ENCODE peak calls at places on chromosomes 4 and X, in five cellular contexts. One of them, this sample, is unnamed. For H3K4me1, the result is how much of the 10 kb centered on the place peaks cover.

GRCh38 chr4:82785248-82786003 is 13.2 kb downstream of the SCD5 start:
- DNase-seq in kidney: no peak
- DNase-seq in Karpas-422: peak
- DNase-seq in fibroblast of lung: peak
- DNase-seq in right lobe of liver: no peak
- DNase-seq in this sample: no peak

GRCh38 chr4:70958681-70959080 is 34.8 kb upstream of the DCK start:
- DNase-seq in kidney: no peak
- DNase-seq in Karpas-422: no peak
- DNase-seq in fibroblast of lung: peak
- DNase-seq in right lobe of liver: no peak
- DNase-seq in this sample: no peak

GRCh38 chrX:151983186-151983585 is 8.7 kb upstream of the GABRE start:
- DNase-seq in kidney: no peak
- DNase-seq in Karpas-422: no peak
- DNase-seq in fibroblast of lung: no peak
- DNase-seq in right lobe of liver: no peak
- DNase-seq in this sample: no peak

GRCh38 chr4:102263024-102263787 is 82.1 kb downstream of the SLC39A8 start:
- DNase-seq in kidney: no peak
- DNase-seq in Karpas-422: peak
- DNase-seq in fibroblast of lung: peak
- DNase-seq in right lobe of liver: no peak
- DNase-seq in this sample: no peak

GRCh38 chr4:147017081-147017480 is 71.4 kb upstream of the TTC29 start:
- DNase-seq in kidney: no peak
- DNase-seq in Karpas-422: no peak
- DNase-seq in fibroblast of lung: peak
- DNase-seq in right lobe of liver: no peak
- DNase-seq in this sample: no peak

GRCh38 chrX:64975989-64976672 is at the start of gene ZC4H2:
- DNase-seq in kidney: peak
- DNase-seq in Karpas-422: peak
- DNase-seq in fibroblast of lung: peak
- DNase-seq in right lobe of liver: peak
- DNase-seq in this sample: peak

GRCh38 chr4:121950680-121951569 is 935 bp downstream of the TRPC3 start:
- DNase-seq in kidney: peak
- DNase-seq in Karpas-422: no peak
- DNase-seq in fibroblast of lung: peak
- DNase-seq in right lobe of liver: peak
- DNase-seq in this sample: peak

GRCh38 chr4:106444557-106444956 is 76.0 kb upstream of the GIMD1 start:
- DNase-seq in kidney: no peak
- DNase-seq in Karpas-422: no peak
- DNase-seq in fibroblast of lung: no peak
- DNase-seq in right lobe of liver: no peak
- DNase-seq in this sample: no peak

GRCh38 chr4:166594326-166594946 is 639.9 kb downstream of the SPOCK3 start:
- DNase-seq in kidney: no peak
- DNase-seq in Karpas-422: peak
- DNase-seq in fibroblast of lung: peak
- DNase-seq in right lobe of liver: no peak
- DNase-seq in this sample: peak

GRCh38 chr4:99950913-99951254 is 809 bp upstream of the H2AZ1 start:
- DNase-seq in kidney: no peak
- DNase-seq in Karpas-422: no peak
- DNase-seq in fibroblast of lung: no peak
- DNase-seq in right lobe of liver: no peak
- DNase-seq in this sample: no peak

GRCh38 chr4:45078201-45078600 is 351.8 kb upstream of the GNPDA2 start:
- DNase-seq in kidney: no peak
- DNase-seq in Karpas-422: no peak
- DNase-seq in fibroblast of lung: no peak
- DNase-seq in right lobe of liver: no peak
- DNase-seq in this sample: no peak

GRCh38 chrX:69523314-69523713 is 19.2 kb downstream of the NALF2 start:
- DNase-seq in kidney: no peak
- DNase-seq in Karpas-422: no peak
- DNase-seq in fibroblast of lung: no peak
- DNase-seq in right lobe of liver: no peak
- DNase-seq in this sample: no peak

GRCh38 chr4:126627255-126627654 is 1005.5 kb upstream of the INTU start:
- DNase-seq in kidney: no peak
- DNase-seq in Karpas-422: no peak
- DNase-seq in fibroblast of lung: peak
- DNase-seq in right lobe of liver: no peak
- DNase-seq in this sample: no peak

GRCh38 chr4:5114911-5115310 is 63.6 kb downstream of the STK32B start:
- DNase-seq in kidney: no peak
- DNase-seq in Karpas-422: no peak
- DNase-seq in fibroblast of lung: no peak
- DNase-seq in right lobe of liver: no peak
- DNase-seq in this sample: no peak

GRCh38 chr4:25233194-25233593 is 639 bp upstream of the PI4K2B start:
- DNase-seq in kidney: no peak
- DNase-seq in Karpas-422: no peak
- DNase-seq in fibroblast of lung: no peak
- DNase-seq in right lobe of liver: no peak
- DNase-seq in this sample: no peak

GRCh38 chr4:185210102-185210981 is 944 bp downstream of the SNX25 start:
- DNase-seq in kidney: peak
- DNase-seq in Karpas-422: peak
- DNase-seq in fibroblast of lung: peak
- DNase-seq in right lobe of liver: peak
- DNase-seq in this sample: peak

GRCh38 chr4:83285022-83285387 is 407 bp upstream of the COQ2 start:
- DNase-seq in kidney: no peak
- DNase-seq in Karpas-422: no peak
- DNase-seq in fibroblast of lung: peak
- DNase-seq in right lobe of liver: no peak
- DNase-seq in this sample: no peak

GRCh38 chr4:149825336-149825735 is 9.7 kb upstream of the IQCM start:
- DNase-seq in kidney: no peak
- DNase-seq in Karpas-422: no peak
- DNase-seq in fibroblast of lung: no peak
- DNase-seq in right lobe of liver: no peak
- DNase-seq in this sample: no peak

GRCh38 chr4:5256416-5256815 is 205.1 kb downstream of the STK32B start:
- DNase-seq in kidney: no peak
- DNase-seq in Karpas-422: no peak
- DNase-seq in fibroblast of lung: no peak
- DNase-seq in right lobe of liver: no peak
- DNase-seq in this sample: no peak

GRCh38 chrX:125436855-125437254 is 117.2 kb downstream of the TEX13C start:
- DNase-seq in kidney: no peak
- DNase-seq in Karpas-422: peak
- DNase-seq in fibroblast of lung: no peak
- DNase-seq in right lobe of liver: no peak
- DNase-seq in this sample: no peak

GRCh38 chr4:73417973-73418372 is 13.9 kb downstream of the ALB start:
- DNase-seq in kidney: no peak
- DNase-seq in Karpas-422: no peak
- DNase-seq in fibroblast of lung: peak
- DNase-seq in right lobe of liver: no peak
- DNase-seq in this sample: no peak

GRCh38 chr4:36618102-36618501 is 336.7 kb downstream of the DTHD1 start:
- DNase-seq in kidney: no peak
- DNase-seq in Karpas-422: no peak
- DNase-seq in fibroblast of lung: no peak
- DNase-seq in right lobe of liver: no peak
- DNase-seq in this sample: no peak

GRCh38 chrX:78313526-78313925 is 13.9 kb downstream of the CYSLTR1 start:
- DNase-seq in kidney: no peak
- DNase-seq in Karpas-422: no peak
- DNase-seq in fibroblast of lung: no peak
- DNase-seq in right lobe of liver: no peak
- DNase-seq in this sample: no peak

GRCh38 chr4:90950385-90950841 is 823.2 kb downstream of the CCSER1 start:
- DNase-seq in kidney: no peak
- DNase-seq in Karpas-422: no peak
- DNase-seq in fibroblast of lung: peak
- DNase-seq in right lobe of liver: no peak
- DNase-seq in this sample: no peak

GRCh38 chr4:52983563-52984303 is 121.6 kb downstream of the RASL11B start:
- DNase-seq in kidney: no peak
- DNase-seq in Karpas-422: peak
- DNase-seq in fibroblast of lung: peak
- DNase-seq in right lobe of liver: no peak
- DNase-seq in this sample: no peak

GRCh38 chr4:98528882-98529281 is 129.5 kb downstream of the TSPAN5 start:
- DNase-seq in kidney: no peak
- DNase-seq in Karpas-422: no peak
- DNase-seq in fibroblast of lung: no peak
- DNase-seq in right lobe of liver: no peak
- DNase-seq in this sample: no peak

GRCh38 chr4:99457270-99457669 is 22.1 kb upstream of the ADH7 start:
- DNase-seq in kidney: no peak
- DNase-seq in Karpas-422: peak
- DNase-seq in fibroblast of lung: peak
- DNase-seq in right lobe of liver: no peak
- DNase-seq in this sample: no peak

GRCh38 chr4:16155503-16156169 is 70.6 kb downstream of the TAPT1 start:
- DNase-seq in kidney: no peak
- DNase-seq in Karpas-422: no peak
- DNase-seq in fibroblast of lung: no peak
- DNase-seq in right lobe of liver: no peak
- DNase-seq in this sample: no peak

GRCh38 chr4:141473952-141474351 is 162.4 kb upstream of the IL15 start:
- DNase-seq in kidney: no peak
- DNase-seq in Karpas-422: no peak
- DNase-seq in fibroblast of lung: peak
- DNase-seq in right lobe of liver: no peak
- DNase-seq in this sample: no peak

GRCh38 chr4:66073961-66074360 is 403.7 kb upstream of the EPHA5 start:
- DNase-seq in kidney: no peak
- DNase-seq in Karpas-422: no peak
- DNase-seq in fibroblast of lung: no peak
- DNase-seq in right lobe of liver: no peak
- DNase-seq in this sample: no peak

DNA sequence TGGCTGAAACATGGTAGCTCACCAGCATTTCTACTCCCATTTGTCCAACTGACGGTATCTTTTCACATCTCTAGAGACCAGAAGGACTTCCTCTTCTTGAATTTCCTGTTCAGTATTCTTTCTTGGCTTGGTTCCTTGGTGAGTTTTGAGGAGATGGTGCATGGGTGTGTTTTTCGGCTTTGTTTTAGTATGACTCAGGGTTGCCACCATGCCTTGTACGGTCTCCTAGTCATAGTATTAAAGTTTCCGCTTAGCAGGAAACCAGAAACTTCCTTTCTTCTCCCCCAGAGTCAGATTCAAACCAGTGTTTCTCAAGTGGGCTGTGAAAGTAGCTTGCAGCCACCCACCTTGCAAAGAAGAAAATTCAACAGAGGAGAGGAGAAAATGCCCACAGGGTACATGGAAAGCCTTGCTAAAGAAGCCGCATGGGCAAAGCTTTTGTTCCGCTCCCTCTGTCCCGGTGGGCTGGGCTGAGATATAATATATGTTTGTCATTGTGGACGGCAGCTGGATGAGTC is 5.7 kb downstream of the CD99 start:
- DNase-seq in kidney: no peak
- DNase-seq in Karpas-422: peak
- DNase-seq in fibroblast of lung: peak
- DNase-seq in right lobe of liver: no peak
- DNase-seq in this sample: no peak
- H3K4me1 ChIP-seq in kidney: under half
- H3K4me1 ChIP-seq in Karpas-422: half or more
- H3K4me1 ChIP-seq in fibroblast of lung: under half
- H3K4me1 ChIP-seq in right lobe of liver: under half
- H3K4me1 ChIP-seq in this sample: under half

DNA sequence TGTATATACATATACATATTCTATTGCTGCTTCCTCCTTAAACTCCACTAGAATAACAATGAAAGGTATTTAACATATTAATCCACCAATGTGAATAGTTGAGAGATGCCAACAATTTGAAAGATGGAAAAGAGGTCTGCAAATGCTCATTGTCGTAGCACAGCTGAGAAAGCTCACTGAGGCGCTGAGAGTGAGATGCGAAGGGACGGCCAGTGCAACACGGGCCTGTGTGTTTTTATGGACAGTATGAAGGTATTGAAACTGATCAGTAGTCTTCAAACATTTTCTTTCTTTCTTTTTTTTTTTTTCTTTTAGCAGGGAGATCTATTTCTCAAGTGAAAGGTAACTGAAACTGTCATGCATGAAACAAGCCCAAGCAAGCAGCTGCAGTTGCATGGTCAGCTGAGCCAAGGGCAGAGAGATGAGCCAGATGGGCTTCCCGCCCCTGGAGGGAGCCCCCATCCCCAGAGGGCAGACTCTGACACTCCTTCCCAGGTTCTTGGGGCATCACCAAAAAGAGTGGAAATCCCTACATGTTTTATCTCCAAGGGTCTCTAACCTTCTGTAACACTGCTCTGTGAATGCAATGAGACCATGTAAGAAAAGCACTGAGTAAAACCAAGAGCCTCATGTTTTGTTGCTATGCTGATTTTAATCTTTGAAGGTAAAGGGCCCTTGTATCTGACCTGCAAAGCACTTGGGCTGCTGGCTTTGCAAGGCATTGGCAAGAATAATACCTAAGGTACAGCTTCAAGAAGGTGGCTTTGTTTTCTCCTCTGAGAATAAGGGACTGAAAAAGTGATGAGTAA is 41.4 kb upstream of the HS3ST1 start:
- DNase-seq in kidney: no peak
- DNase-seq in Karpas-422: no peak
- DNase-seq in fibroblast of lung: no peak
- DNase-seq in right lobe of liver: no peak
- DNase-seq in this sample: no peak
- H3K4me3 ChIP-seq in kidney: no peak
- H3K4me3 ChIP-seq in Karpas-422: no peak
- H3K4me3 ChIP-seq in fibroblast of lung: no peak
- H3K4me3 ChIP-seq in right lobe of liver: no peak
- H3K4me3 ChIP-seq in this sample: no peak

DNA sequence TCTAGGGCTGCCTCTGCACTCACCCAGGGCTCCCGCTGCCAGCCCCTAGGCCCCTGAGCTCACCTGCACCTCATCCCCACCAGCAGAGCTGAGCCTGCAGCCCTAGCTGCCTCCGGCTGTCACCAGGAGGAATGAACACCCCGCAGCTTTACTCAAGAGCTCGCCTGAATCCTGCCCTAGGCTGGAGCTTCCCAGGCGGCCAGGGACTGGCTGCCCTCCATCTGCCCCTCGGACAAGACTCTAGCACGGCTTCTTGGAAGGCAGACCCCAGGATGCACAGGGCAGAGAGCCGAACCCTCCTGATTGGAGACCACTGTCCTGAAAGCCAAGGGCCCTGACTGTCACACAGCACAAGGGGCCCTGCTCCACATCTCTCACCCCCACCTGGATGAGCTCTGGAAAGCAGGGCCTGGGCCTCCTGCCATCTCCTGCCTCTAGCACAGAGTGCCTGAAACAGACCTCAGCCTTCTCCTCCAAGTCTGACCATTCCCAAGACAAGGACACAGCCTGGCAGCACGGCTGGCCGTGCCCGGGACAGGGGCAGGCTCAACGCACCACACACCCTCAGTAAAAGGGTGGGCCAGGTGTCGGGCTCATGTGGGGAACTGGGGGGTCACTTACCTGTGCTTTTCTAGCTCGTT is 4.4 kb downstream of the MXD4 start:
- DNase-seq in kidney: peak
- DNase-seq in Karpas-422: no peak
- DNase-seq in fibroblast of lung: no peak
- DNase-seq in right lobe of liver: no peak
- DNase-seq in this sample: peak
- H3K4me1 ChIP-seq in kidney: under half
- H3K4me1 ChIP-seq in Karpas-422: under half
- H3K4me1 ChIP-seq in fibroblast of lung: under half
- H3K4me1 ChIP-seq in right lobe of liver: under half
- H3K4me1 ChIP-seq in this sample: under half

GRCh38 chr4:107896651-107897050 is 34.7 kb upstream of the CYP2U1 start:
- DNase-seq in kidney: no peak
- DNase-seq in Karpas-422: no peak
- DNase-seq in fibroblast of lung: peak
- DNase-seq in right lobe of liver: no peak
- DNase-seq in this sample: no peak
- H3K4me3 ChIP-seq in kidney: no peak
- H3K4me3 ChIP-seq in Karpas-422: no peak
- H3K4me3 ChIP-seq in fibroblast of lung: no peak
- H3K4me3 ChIP-seq in right lobe of liver: no peak
- H3K4me3 ChIP-seq in this sample: no peak

This sample was measured in pancreas.